ENCODE peak calls at places on chromosomes 1 and 21, in four cellular contexts. G is WTC11; Q is stimulated activated naive CD8-positive, alpha-beta T cell treated with anti-CD3 and anti-CD28 coated beads, Interleukin-15, Interleukin-2, amounts not matched to agents 100 U/mL and 50 U/mL, for 24 hours; W is small intestine. P is an unnamed sample.

GRCh38 chr1:76494807-76495206 is 372.5 kb upstream of the ST6GALNAC5 start:
- DNase-seq in G (no peak), W (no peak), Q (peak; percentile 7), P (no peak)

GRCh38 chr1:66809736-66810326 is 8.8 kb upstream of the INSL5 start:
- DNase-seq in G (no peak), Q (no peak), W (no peak), P (no peak)

GRCh38 chr1:17108786-17109185 is 10.5 kb downstream of the PADI2 start:
- DNase-seq in Q (no peak), W (peak; percentile 65), G (no peak), P (no peak)

GRCh38 chr1:35426097-35426586 is 131.1 kb downstream of the KIAA0319L start:
- DNase-seq in Q (no peak), G (no peak), W (no peak), P (no peak)

GRCh38 chr1:55716151-55716550 is 501.0 kb upstream of the USP24 start:
- DNase-seq in Q (no peak), W (no peak), G (no peak), P (no peak)

GRCh38 chr1:143611159-143611558 is 360.6 kb downstream of the FAM72C start:
- DNase-seq in Q (no peak), G (no peak), W (no peak), P (no peak)

GRCh38 chr21:45055861-45056260 is 18.5 kb upstream of the ADARB1 start:
- DNase-seq in Q (no peak), G (no peak), W (no peak), P (peak; percentile 20)

GRCh38 chr1:44030606-44031050 is 634 bp downstream of the SLC6A9 start:
- DNase-seq in G (peak; percentile 73), Q (peak; percentile 59), W (no peak), P (peak; percentile 70)

GRCh38 chr1:245873068-245873467 is 634.0 kb downstream of the SMYD3 start:
- DNase-seq in Q (no peak), G (no peak), W (no peak), P (no peak)

GRCh38 chr1:11746795-11747487 is 11.0 kb downstream of the AGTRAP start:
- DNase-seq in G (no peak), Q (no peak), W (no peak), P (no peak)

GRCh38 chr1:162145280-162145965 is 75.9 kb downstream of the NOS1AP start:
- DNase-seq in Q (no peak), W (peak; percentile 49), G (no peak), P (no peak)

GRCh38 chr1:209850342-209850979 is 22.7 kb downstream of the UTP25 start:
- DNase-seq in W (no peak), Q (peak; percentile 46), G (peak; percentile 81), P (peak; percentile 68)

GRCh38 chr1:243475966-243476365 is 220.1 kb downstream of the SDCCAG8 start:
- DNase-seq in G (peak; percentile 75), W (no peak), Q (no peak), P (peak; percentile 73)

P was measured in H9.